ENCODE peak calls at places on chromosomes 2 and 18, in ten cellular contexts. D is neuronal stem cell; O is SW480; I is NCI-H2029 treated with DMSO at 0.1 percent for 48 hours; V is iris pigment epithelial cell; M is putamen; X is NCI-H187 treated with DMSO at 0.1 percent for 48 hours; G is upper lobe of right lung; L is stimulated activated naive CD8-positive, alpha-beta T cell treated with anti-CD3 and anti-CD28 coated beads, Interleukin-15, amount 100 ng/mL, for 72 hours; J is NCI-H1105. W is an unnamed sample.

GRCh38 chr2:27370816-27371620 is 602 bp downstream of the SNX17 start:
- DNase-seq in M (no peak), J (no peak), X (no peak), L (peak; percentile 24), D (no peak), I (no peak), O (peak; percentile 54), V (peak; percentile 75), G (no peak), W (peak; percentile 55)

GRCh38 chr2:15649556-15650255 is 58.0 kb downstream of the DDX1 start:
- DNase-seq in V (no peak), L (no peak), I (no peak), O (no peak), M (no peak), X (no peak), J (no peak), D (no peak), G (no peak), W (no peak)

GRCh38 chr2:136212426-136213378 is 94.8 kb upstream of the CXCR4 start:
- DNase-seq in L (peak; percentile 28), D (no peak), M (no peak), V (no peak), G (no peak), J (no peak), X (no peak), I (no peak), O (no peak), W (no peak)

GRCh38 chr18:65436430-65436829 is 314.4 kb upstream of the CDH7 start:
- DNase-seq in J (no peak), D (no peak), M (no peak), I (no peak), X (no peak), L (no peak), V (no peak), G (no peak), O (no peak), W (no peak)

GRCh38 chr2:101341901-101342624 is 33.6 kb upstream of the RNF149 start:
- DNase-seq in I (peak; percentile 15), D (peak; percentile 71), M (peak; percentile 77), V (peak; percentile 64), O (peak; percentile 68), L (peak; percentile 57), X (no peak), G (peak; percentile 83), J (peak; percentile 41), W (peak; percentile 74)

GRCh38 chr18:77320960-77321559 is 71.4 kb downstream of the GALR1 start:
- DNase-seq in O (no peak), M (no peak), L (no peak), X (peak; percentile 88), G (no peak), I (no peak), J (no peak), V (no peak), D (no peak), W (peak; percentile 45)

GRCh38 chr2:12704378-12704777 is 12.4 kb upstream of the TRIB2 start:
- DNase-seq in L (no peak), O (no peak), I (no peak), D (no peak), X (no peak), J (no peak), V (peak; percentile 64), M (no peak), G (no peak), W (no peak)

GRCh38 chr2:177340158-177340557 is 52.4 kb upstream of the AGPS start:
- DNase-seq in O (no peak), D (no peak), L (no peak), J (no peak), M (no peak), V (no peak), X (no peak), I (no peak), G (no peak), W (no peak)

GRCh38 chr2:30331869-30332268 is 100.5 kb downstream of the LBH start:
- DNase-seq in V (no peak), J (no peak), O (no peak), G (no peak), X (no peak), M (no peak), L (no peak), I (no peak), D (no peak), W (no peak)

GRCh38 chr2:60554649-60555065 is 1.2 kb upstream of the BCL11A start:
- DNase-seq in V (no peak), M (no peak), D (no peak), J (no peak), L (no peak), I (peak; percentile 10), G (peak; percentile 73), X (no peak), O (peak; percentile 72), W (no peak)

GRCh38 chr2:133200684-133201421 is 367.4 kb downstream of the NCKAP5 start:
- DNase-seq in J (no peak), X (no peak), V (peak; percentile 98), L (no peak), G (no peak), O (peak; percentile 62), M (no peak), D (no peak), I (no peak), W (no peak)

GRCh38 chr18:45684341-45685115 is 39.5 kb upstream of the SLC14A1 start:
- DNase-seq in X (no peak), G (no peak), D (no peak), O (no peak), M (no peak), J (no peak), L (no peak), V (peak; percentile 22), I (no peak), W (no peak)

GRCh38 chr2:209425082-209426071 is 1.5 kb downstream of the MAP2 start:
- DNase-seq in I (peak; percentile 20), J (peak; percentile 60), V (peak; percentile 64), D (no peak), G (no peak), L (no peak), O (peak; percentile 74), X (no peak), M (peak; percentile 58), W (peak; percentile 79)

GRCh38 chr2:207230261-207231105 is 64.7 kb upstream of the KLF7 start:
- DNase-seq in L (no peak), V (no peak), G (no peak), X (no peak), O (no peak), D (no peak), M (no peak), J (no peak), I (no peak), W (no peak)

GRCh38 chr18:63161032-63161727 is 158.4 kb downstream of the BCL2 start:
- DNase-seq in J (no peak), X (no peak), M (no peak), D (no peak), G (no peak), L (peak; percentile 56), O (no peak), V (no peak), I (no peak), W (no peak)

GRCh38 chr18:48669991-48670750 is 131.3 kb downstream of the CTIF start:
- DNase-seq in V (no peak), I (no peak), L (no peak), X (no peak), D (no peak), G (peak; percentile 32), O (no peak), J (no peak), M (no peak), W (no peak)

GRCh38 chr2:171878481-171878993 is 15.5 kb downstream of the SLC25A12 start:
- DNase-seq in D (no peak), I (peak; percentile 87), L (no peak), O (no peak), J (no peak), G (no peak), V (peak; percentile 88), X (no peak), M (no peak), W (peak; percentile 23)

GRCh38 chr2:174341995-174342571 is 7.3 kb downstream of the SP9 start:
- DNase-seq in X (no peak), G (no peak), V (no peak), I (no peak), J (no peak), M (no peak), O (no peak), L (no peak), D (peak; percentile 24), W (no peak)

GRCh38 chr2:233929352-233929843 is 12.2 kb downstream of the TRPM8 start:
- DNase-seq in I (no peak), X (no peak), J (no peak), M (no peak), V (peak; percentile 10), G (no peak), L (no peak), D (no peak), O (peak; percentile 54), W (no peak)

GRCh38 chr18:7259482-7259881 is 28.6 kb downstream of the LRRC30 start:
- DNase-seq in D (no peak), J (peak; percentile 52), G (no peak), X (no peak), V (no peak), I (no peak), O (no peak), M (no peak), L (no peak), W (peak; percentile 51)

GRCh38 chr2:26583381-26583911 is 57.7 kb downstream of the CIB4 start:
- DNase-seq in X (no peak), L (no peak), I (no peak), J (no peak), O (no peak), M (no peak), V (no peak), D (no peak), G (peak; percentile 48), W (no peak)

GRCh38 chr2:209648714-209649113 is 122.9 kb upstream of the UNC80 start:
- DNase-seq in O (no peak), G (no peak), M (no peak), V (peak; percentile 82), J (no peak), I (no peak), D (no peak), L (no peak), X (no peak), W (no peak)

GRCh38 chr2:44005831-44006230 is 10.0 kb upstream of the LRPPRC start:
- DNase-seq in V (peak; percentile 22), M (no peak), L (no peak), D (no peak), I (no peak), X (no peak), J (no peak), G (no peak), O (no peak), W (no peak)

GRCh38 chr2:146873646-146874259 is 971.1 kb upstream of the ACVR2A start:
- DNase-seq in X (no peak), J (no peak), O (no peak), V (no peak), I (no peak), M (no peak), L (no peak), D (no peak), G (no peak), W (no peak)

GRCh38 chr2:121071058-121071504 is 213.9 kb downstream of the TFCP2L1 start:
- DNase-seq in X (no peak), I (peak; percentile 40), L (peak; percentile 45), G (peak; percentile 79), J (peak; percentile 17), D (peak; percentile 71), O (peak; percentile 36), M (no peak), V (peak; percentile 21), W (peak; percentile 24)

GRCh38 chr2:164281896-164282295 is 339.4 kb downstream of the GRB14 start:
- DNase-seq in G (no peak), O (no peak), D (no peak), J (no peak), M (no peak), I (no peak), X (no peak), L (no peak), V (no peak), W (no peak)

GRCh38 chr2:152409691-152410597 is 75.0 kb downstream of the FMNL2 start:
- DNase-seq in J (no peak), I (peak; percentile 69), X (no peak), G (no peak), D (no peak), O (no peak), L (no peak), M (no peak), V (peak; percentile 86), W (peak; percentile 82)

GRCh38 chr18:74139414-74139813 is 8.2 kb downstream of the FBXO15 start:
- DNase-seq in J (no peak), X (no peak), G (no peak), I (no peak), V (no peak), L (no peak), D (no peak), M (no peak), O (no peak), W (no peak)